ENCODE peak calls at places on chromosomes 2 and 18, in seven cellular contexts. D, X, O, G, L, H and B are unnamed samples.

GRCh38 chr2:151518802-151519201 is 109.1 kb downstream of the RIF1 start:
- DNase-seq in D (no peak), X (no peak), O (no peak), G (no peak), L (no peak), H (no peak), B (no peak)

GRCh38 chr2:368386-368785 is 80.5 kb upstream of the ALKAL2 start:
- DNase-seq in D (no peak), X (no peak), O (no peak), G (no peak), L (no peak), H (no peak), B (no peak)

GRCh38 chr2:109724533-109725460 is 69.3 kb upstream of the RGPD5 start:
- DNase-seq in D (no peak), X (no peak), O (no peak), G (no peak), L (no peak), H (no peak), B (no peak)

GRCh38 chr2:187075106-187076070 is 226.4 kb upstream of the ZSWIM2 start:
- DNase-seq in D (no peak), X (no peak), O (peak), G (no peak), L (no peak), H (no peak), B (no peak)

GRCh38 chr2:128716371-128716770 is 397.7 kb upstream of the HS6ST1 start:
- DNase-seq in D (no peak), X (no peak), O (no peak), G (no peak), L (no peak), H (no peak), B (no peak)

GRCh38 chr2:20067992-20068727 is 16.7 kb upstream of the LAPTM4A start:
- DNase-seq in D (no peak), X (no peak), O (no peak), G (no peak), L (no peak), H (no peak), B (no peak)

GRCh38 chr2:121866789-121867188 is 111.3 kb downstream of the TSN start:
- DNase-seq in D (no peak), X (no peak), O (no peak), G (no peak), L (no peak), H (no peak), B (no peak)

GRCh38 chr2:165870346-165870745 is 76.3 kb upstream of the GALNT3 start:
- DNase-seq in D (no peak), X (no peak), O (no peak), G (no peak), L (no peak), H (no peak), B (no peak)

GRCh38 chr2:218894168-218895157 is 13.8 kb downstream of the WNT10A start:
- DNase-seq in D (no peak), X (no peak), O (no peak), G (no peak), L (no peak), H (no peak), B (no peak)

GRCh38 chr2:135819211-135819610 is 17.8 kb downstream of the LCT start:
- DNase-seq in D (no peak), X (peak), O (no peak), G (no peak), L (peak), H (no peak), B (no peak)

GRCh38 chr2:11405599-11406491 is 60.1 kb downstream of the E2F6 start:
- DNase-seq in D (no peak), X (no peak), O (no peak), G (no peak), L (no peak), H (no peak), B (no peak)

GRCh38 chr2:40343904-40344303 is 108.0 kb downstream of the SLC8A1 start:
- DNase-seq in D (no peak), X (no peak), O (no peak), G (no peak), L (no peak), H (no peak), B (no peak)

GRCh38 chr2:117359266-117359970 is 455.1 kb upstream of the DDX18 start:
- DNase-seq in D (no peak), X (no peak), O (no peak), G (no peak), L (no peak), H (no peak), B (no peak)

GRCh38 chr2:128313076-128313836 is 5.4 kb downstream of the HS6ST1 start:
- DNase-seq in D (peak), X (no peak), O (peak), G (no peak), L (peak), H (peak), B (no peak)

GRCh38 chr2:55966431-55967118 is 43.0 kb upstream of the EFEMP1 start:
- DNase-seq in D (no peak), X (no peak), O (peak), G (no peak), L (no peak), H (peak), B (no peak)

GRCh38 chr2:164388511-164388910 is 232.8 kb downstream of the GRB14 start:
- DNase-seq in D (no peak), X (no peak), O (no peak), G (no peak), L (peak), H (no peak), B (no peak)

GRCh38 chr2:112830469-112830868 is 6.1 kb downstream of the IL1B start:
- DNase-seq in D (no peak), X (no peak), O (no peak), G (no peak), L (no peak), H (no peak), B (no peak)

GRCh38 chr18:45935591-45936335 is 31.4 kb downstream of the EPG5 start:
- DNase-seq in D (no peak), X (no peak), O (no peak), G (no peak), L (no peak), H (no peak), B (no peak)

GRCh38 chr2:69177063-69177771 is 164.2 kb downstream of the ANTXR1 start:
- DNase-seq in D (no peak), X (no peak), O (peak), G (no peak), L (no peak), H (peak), B (no peak)

GRCh38 chr18:79606621-79607331 is 72.8 kb upstream of the CTDP1 start:
- DNase-seq in D (no peak), X (no peak), O (peak), G (no peak), L (no peak), H (peak), B (no peak)

GRCh38 chr2:33091541-33092123 is 144.9 kb downstream of the LTBP1 start:
- DNase-seq in D (no peak), X (no peak), O (no peak), G (no peak), L (no peak), H (no peak), B (no peak)

GRCh38 chr18:10852610-10853303 is 296.6 kb downstream of the PIEZO2 start:
- DNase-seq in D (no peak), X (no peak), O (no peak), G (no peak), L (peak), H (no peak), B (no peak)

GRCh38 chr2:186551323-186552050 is 38.4 kb upstream of the ITGAV start:
- DNase-seq in D (no peak), X (no peak), O (no peak), G (no peak), L (no peak), H (no peak), B (no peak)

GRCh38 chr2:8189316-8189715 is 492.5 kb upstream of the ID2 start:
- DNase-seq in D (no peak), X (no peak), O (no peak), G (no peak), L (no peak), H (no peak), B (no peak)

GRCh38 chr2:7405861-7406715 is 488.9 kb downstream of the RNF144A start:
- DNase-seq in D (no peak), X (no peak), O (no peak), G (no peak), L (no peak), H (no peak), B (no peak)

GRCh38 chr2:151664520-151664919 is 69.8 kb downstream of the NEB start:
- DNase-seq in D (no peak), X (no peak), O (no peak), G (peak), L (peak), H (no peak), B (peak)

GRCh38 chr2:26982102-26982742 is 11.8 kb downstream of the MAPRE3 start:
- DNase-seq in D (peak), X (no peak), O (peak), G (peak), L (peak), H (no peak), B (peak)

GRCh38 chr2:192049362-192049761 is 145.4 kb downstream of the TMEFF2 start:
- DNase-seq in D (no peak), X (no peak), O (no peak), G (no peak), L (no peak), H (no peak), B (no peak)

GRCh38 chr2:37914340-37914739 is 10.7 kb upstream of the RMDN2 start:
- DNase-seq in D (no peak), X (no peak), O (no peak), G (no peak), L (no peak), H (no peak), B (no peak)

GRCh38 chr2:160301420-160301819 is 101.3 kb upstream of the ITGB6 start:
- DNase-seq in D (no peak), X (no peak), O (peak), G (no peak), L (no peak), H (no peak), B (no peak)

GRCh38 chr2:5203356-5203755 is 488.8 kb upstream of the SOX11 start:
- DNase-seq in D (no peak), X (no peak), O (no peak), G (no peak), L (no peak), H (no peak), B (no peak)

GRCh38 chr18:51668632-51669031 is 471.2 kb upstream of the MEX3C start:
- DNase-seq in D (no peak), X (no peak), O (no peak), G (no peak), L (peak), H (no peak), B (no peak)

GRCh38 chr2:71154798-71155197 is 24.4 kb downstream of the MPHOSPH10 start:
- DNase-seq in D (no peak), X (no peak), O (no peak), G (peak), L (peak), H (no peak), B (peak)
- TF ChIP-seq CTCF in D (no peak), X (no peak), O (no peak), G (peak), L (peak), H (no peak), B (peak)

GRCh38 chr2:71681626-71682025 is 228.3 kb downstream of the DYSF start:
- DNase-seq in D (no peak), X (no peak), O (no peak), G (no peak), L (no peak), H (peak), B (no peak)
- TF ChIP-seq CTCF in D (no peak), X (no peak), O (no peak), G (no peak), L (no peak), H (no peak), B (no peak)

GRCh38 chr2:219998714-219999227 is 371.3 kb downstream of the SLC4A3 start:
- DNase-seq in D (no peak), X (no peak), O (no peak), G (no peak), L (no peak), H (no peak), B (no peak)
- TF ChIP-seq CTCF in D (no peak), X (peak), O (no peak), G (peak), L (peak), H (no peak), B (no peak)

DNA sequence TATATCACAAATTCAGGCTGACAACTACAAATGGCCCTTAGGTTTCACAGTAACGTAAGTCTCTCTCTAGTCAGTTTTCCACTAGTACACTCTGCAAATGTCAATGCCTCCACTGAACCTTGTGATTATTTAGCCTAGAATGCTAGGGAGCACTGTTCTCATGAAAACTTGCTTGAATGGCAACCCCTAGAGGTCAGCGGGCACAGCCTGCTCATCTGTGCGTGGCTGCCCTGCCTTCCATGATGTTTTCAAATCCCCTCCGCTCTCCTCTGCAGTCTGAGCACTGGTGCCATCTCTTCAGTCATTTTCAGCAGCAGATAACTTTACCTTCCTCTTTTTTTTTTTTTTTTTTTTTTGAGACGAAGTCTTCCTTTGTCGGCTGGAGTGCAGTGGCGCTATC is 84.1 kb upstream of the GULP1 start:
- DNase-seq in D (no peak), X (no peak), O (no peak), G (no peak), L (no peak), H (no peak), B (no peak)
- TF ChIP-seq CTCF in D (no peak), X (no peak), O (no peak), G (no peak), L (no peak), H (no peak), B (no peak)

GRCh38 chr2:3827673-3828575 is 124.5 kb downstream of the DCDC2C start:
- DNase-seq in D (peak), X (peak), O (peak), G (peak), L (peak), H (no peak), B (peak)
- TF ChIP-seq CTCF in D (peak), X (peak), O (peak), G (peak), L (peak), H (peak), B (peak)

GRCh38 chr2:98914713-98915580 is 21.1 kb downstream of the CRACDL start:
- DNase-seq in D (no peak), X (no peak), O (no peak), G (no peak), L (no peak), H (no peak), B (no peak)
- TF ChIP-seq CTCF in D (no peak), X (no peak), O (no peak), G (no peak), L (no peak), H (no peak), B (no peak)

GRCh38 chr2:219997341-219997851 is 370.0 kb downstream of the SLC4A3 start:
- DNase-seq in D (peak), X (peak), O (peak), G (no peak), L (peak), H (no peak), B (no peak)
- TF ChIP-seq CTCF in D (peak), X (peak), O (peak), G (peak), L (peak), H (peak), B (peak)

DNA sequence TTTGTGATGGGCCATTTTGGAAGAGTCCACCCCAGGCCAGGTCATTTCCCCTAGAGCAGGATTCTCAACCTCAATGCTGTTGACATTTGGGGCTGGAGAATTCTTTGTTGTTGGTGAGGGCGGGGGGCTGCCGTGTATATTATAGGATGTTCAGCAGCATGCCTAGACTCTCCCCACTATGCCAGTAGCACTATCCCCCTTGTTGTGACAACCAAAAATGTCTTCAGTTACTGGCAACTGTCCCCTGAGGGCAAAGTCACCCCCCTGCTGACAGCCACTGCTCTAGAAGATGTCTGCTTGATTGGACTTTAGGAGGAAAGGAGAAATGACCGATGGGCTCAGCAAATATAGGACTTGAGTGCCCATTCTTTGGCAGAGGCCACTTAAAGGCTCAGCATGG is 61.0 kb upstream of the MCFD2 start:
- DNase-seq in D (no peak), X (no peak), O (no peak), G (no peak), L (no peak), H (no peak), B (no peak)
- TF ChIP-seq CTCF in D (no peak), X (no peak), O (no peak), G (no peak), L (no peak), H (no peak), B (no peak)

GRCh38 chr2:1541812-1542211 is 128.5 kb downstream of the TPO start:
- DNase-seq in D (no peak), X (no peak), O (no peak), G (no peak), L (no peak), H (no peak), B (no peak)

GRCh38 chr2:1540481-1540880 is 127.2 kb downstream of the TPO start:
- DNase-seq in D (no peak), X (no peak), O (no peak), G (no peak), L (no peak), H (no peak), B (no peak)

GRCh38 chr2:1544478-1545069 is 131.3 kb downstream of the TPO start:
- DNase-seq in D (no peak), X (no peak), O (peak), G (no peak), L (no peak), H (no peak), B (no peak)

GRCh38 chr2:1543776-1544477 is 130.7 kb downstream of the TPO start:
- DNase-seq in D (no peak), X (no peak), O (no peak), G (no peak), L (no peak), H (no peak), B (no peak)

DNA sequence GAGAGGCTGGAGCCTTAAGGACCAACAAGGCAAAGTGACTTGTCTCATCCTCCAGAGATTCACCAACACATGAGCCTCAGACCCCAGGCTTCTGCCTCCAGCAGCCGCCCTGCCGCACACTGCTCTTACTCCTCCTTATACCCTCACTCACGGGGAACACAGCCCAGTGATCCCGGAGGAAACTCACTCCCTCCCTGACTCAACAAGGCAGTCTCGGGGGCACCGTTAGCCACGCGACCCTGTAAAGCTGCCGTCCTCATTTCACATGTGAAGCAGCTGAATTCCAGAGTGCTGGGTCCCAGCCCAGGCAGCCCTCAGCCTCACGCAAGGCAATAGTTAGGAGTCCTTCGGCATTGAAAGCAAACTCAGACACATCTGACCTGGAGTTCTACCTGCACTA is 129.7 kb downstream of the TPO start:
- DNase-seq in D (no peak), X (no peak), O (no peak), G (no peak), L (no peak), H (no peak), B (no peak)
- TF ChIP-seq CTCF in D (no peak), X (no peak), O (no peak), G (no peak), L (no peak), H (no peak), B (no peak)